ENCODE peak calls at places on chromosomes 2 and 18, in five cellular contexts. C, K, T, W and H are unnamed samples.

GRCh38 chr18:59861009-59861408 is 38.8 kb upstream of the PMAIP1 start:
- DNase-seq in C (no peak), K (peak), T (no peak), W (no peak), H (no peak)

GRCh38 chr2:231308631-231309414 is 86.7 kb upstream of the B3GNT7 start:
- DNase-seq in C (no peak), K (peak), T (no peak), W (no peak), H (no peak)

GRCh38 chr2:150994041-150994440 is 267.6 kb downstream of the RBM43 start:
- DNase-seq in C (no peak), K (peak), T (no peak), W (no peak), H (no peak)

GRCh38 chr2:225602205-225602604 is 202.7 kb downstream of the NYAP2 start:
- DNase-seq in C (no peak), K (no peak), T (no peak), W (no peak), H (peak)

GRCh38 chr18:48909721-48910120 is 41.0 kb downstream of the SMAD7 start:
- DNase-seq in C (no peak), K (no peak), T (no peak), W (no peak), H (no peak)

GRCh38 chr2:28269019-28269784 is 123.5 kb upstream of the FOSL2 start:
- DNase-seq in C (no peak), K (peak), T (peak), W (no peak), H (peak)

GRCh38 chr2:215847056-215847455 is 166.3 kb downstream of the MREG start:
- DNase-seq in C (no peak), K (no peak), T (no peak), W (no peak), H (no peak)

GRCh38 chr2:127104166-127104660 is 2.7 kb downstream of the BIN1 start:
- DNase-seq in C (no peak), K (no peak), T (no peak), W (no peak), H (no peak)

GRCh38 chr2:105473011-105473410 is 74.2 kb upstream of the FHL2 start:
- DNase-seq in C (no peak), K (no peak), T (no peak), W (no peak), H (no peak)

GRCh38 chr18:57980573-57981348 is 63.3 kb upstream of the NEDD4L start:
- DNase-seq in C (no peak), K (no peak), T (no peak), W (no peak), H (no peak)

GRCh38 chr2:239255643-239256042 is 145.2 kb downstream of the HDAC4 start:
- DNase-seq in C (no peak), K (no peak), T (no peak), W (no peak), H (no peak)

GRCh38 chr2:54394392-54394791 is 61.7 kb upstream of the SPTBN1 start:
- DNase-seq in C (no peak), K (no peak), T (no peak), W (no peak), H (no peak)

GRCh38 chr2:185780890-185781289 is 42.3 kb downstream of the FSIP2 start:
- DNase-seq in C (no peak), K (no peak), T (no peak), W (no peak), H (no peak)

GRCh38 chr2:118227698-118228508 is 139.6 kb downstream of the INSIG2 start:
- DNase-seq in C (no peak), K (no peak), T (no peak), W (no peak), H (no peak)

GRCh38 chr2:226118471-226119429 is 680.9 kb downstream of the IRS1 start:
- DNase-seq in C (no peak), K (peak), T (peak), W (no peak), H (no peak)

GRCh38 chr2:7924033-7924762 is 757.7 kb upstream of the ID2 start:
- DNase-seq in C (no peak), K (no peak), T (no peak), W (no peak), H (no peak)

GRCh38 chr2:47087051-47087450 is 68.1 kb downstream of the STPG4 start:
- DNase-seq in C (no peak), K (no peak), T (no peak), W (no peak), H (no peak)

GRCh38 chr2:205748660-205749059 is 66.4 kb downstream of the NRP2 start:
- DNase-seq in C (no peak), K (peak), T (no peak), W (no peak), H (no peak)

GRCh38 chr2:101151859-101152194 is 645 bp upstream of the TBC1D8 start:
- DNase-seq in C (no peak), K (no peak), T (no peak), W (no peak), H (no peak)

GRCh38 chr2:218961651-218962570 is 2.4 kb downstream of the CDK5R2 start:
- DNase-seq in C (no peak), K (no peak), T (no peak), W (no peak), H (peak)

GRCh38 chr2:16948073-16948472 is 282.4 kb upstream of the CYRIA start:
- DNase-seq in C (no peak), K (no peak), T (no peak), W (no peak), H (no peak)

GRCh38 chr2:192236136-192236535 is 41.4 kb upstream of the TMEFF2 start:
- DNase-seq in C (no peak), K (peak), T (no peak), W (no peak), H (no peak)

GRCh38 chr2:160910681-160911080 is 249.5 kb upstream of the TANK start:
- DNase-seq in C (no peak), K (peak), T (no peak), W (no peak), H (no peak)

GRCh38 chr18:50097702-50098101 is 97.2 kb downstream of the MYO5B start:
- DNase-seq in C (peak), K (no peak), T (no peak), W (no peak), H (no peak)

GRCh38 chr2:240872317-240873097 is 3.9 kb downstream of the AGXT start:
- DNase-seq in C (no peak), K (no peak), T (peak), W (no peak), H (no peak)

GRCh38 chr2:240869956-240870875 is 1.6 kb downstream of the AGXT start:
- DNase-seq in C (no peak), K (no peak), T (no peak), W (no peak), H (no peak)

GRCh38 chr2:240869109-240869955 is 708 bp downstream of the AGXT start:
- DNase-seq in C (no peak), K (no peak), T (no peak), W (no peak), H (no peak)

GRCh38 chr2:240873098-240873788 is 4.6 kb downstream of the AGXT start:
- DNase-seq in C (no peak), K (no peak), T (peak), W (no peak), H (no peak)

DNA sequence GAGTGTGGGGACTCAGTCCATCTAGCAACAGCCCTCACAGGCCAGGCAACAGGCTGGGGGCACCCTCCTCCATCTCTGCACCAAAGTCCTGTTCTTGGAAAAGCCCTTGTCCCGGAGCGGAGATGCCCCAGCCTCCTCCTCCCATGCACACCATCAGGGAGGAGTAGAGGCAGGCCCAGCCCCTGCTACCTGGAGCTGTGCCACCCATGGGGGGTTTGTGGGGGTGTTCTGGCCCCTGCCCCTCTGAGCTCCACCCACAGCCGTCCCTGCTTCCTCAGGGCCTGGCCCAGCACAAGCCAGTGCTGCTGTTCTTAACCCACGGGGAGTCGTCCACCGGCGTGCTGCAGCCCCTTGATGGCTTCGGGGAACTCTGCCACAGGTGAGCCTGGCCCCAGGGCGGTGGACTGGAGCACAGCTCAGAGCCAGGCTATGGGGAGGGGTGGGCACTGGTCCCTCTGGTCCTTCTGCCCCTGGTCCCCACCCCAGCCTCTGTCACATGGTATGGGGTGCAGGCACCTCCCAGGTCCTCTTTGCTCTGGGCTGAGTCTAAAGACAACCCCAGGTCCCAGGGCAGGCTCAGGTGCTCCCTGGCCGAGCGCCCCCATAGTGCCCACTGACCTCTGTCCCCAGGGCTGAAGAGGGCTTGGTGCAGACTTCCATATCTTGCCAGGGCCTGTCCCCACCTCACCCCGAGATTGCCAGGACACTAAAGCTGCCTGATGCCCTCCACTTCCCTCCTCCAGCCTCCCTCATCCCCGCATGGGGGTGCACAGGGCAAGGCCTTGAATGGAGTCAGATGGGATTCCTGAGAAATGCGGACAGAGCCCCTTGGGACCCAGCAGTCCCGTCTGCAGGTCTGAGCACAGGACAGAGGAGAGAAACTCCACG is 2.7 kb downstream of the AGXT start:
- DNase-seq in C (no peak), K (no peak), T (no peak), W (no peak), H (no peak)
- TF ChIP-seq POLR2A in C (no peak), K (no peak), T (no peak), W (no peak), H (no peak)

GRCh38 chr2:55419514-55420243 is at the start of gene CCDC88A:
- DNase-seq in C (peak), K (peak), T (peak), W (peak), H (peak)
- TF ChIP-seq POLR2A in C (peak), K (peak), T (peak), W (peak), H (peak)

GRCh38 chr2:33111002-33111446 is 164.3 kb downstream of the LTBP1 start:
- DNase-seq in C (no peak), K (peak), T (no peak), W (no peak), H (no peak)

GRCh38 chr2:33106115-33106514 is 159.4 kb downstream of the LTBP1 start:
- DNase-seq in C (no peak), K (no peak), T (no peak), W (no peak), H (no peak)

GRCh38 chr2:33107690-33108482 is 161.1 kb downstream of the LTBP1 start:
- DNase-seq in C (no peak), K (peak), T (no peak), W (no peak), H (no peak)

GRCh38 chr2:33110461-33110860 is 163.7 kb downstream of the LTBP1 start:
- DNase-seq in C (no peak), K (peak), T (no peak), W (no peak), H (no peak)

DNA sequence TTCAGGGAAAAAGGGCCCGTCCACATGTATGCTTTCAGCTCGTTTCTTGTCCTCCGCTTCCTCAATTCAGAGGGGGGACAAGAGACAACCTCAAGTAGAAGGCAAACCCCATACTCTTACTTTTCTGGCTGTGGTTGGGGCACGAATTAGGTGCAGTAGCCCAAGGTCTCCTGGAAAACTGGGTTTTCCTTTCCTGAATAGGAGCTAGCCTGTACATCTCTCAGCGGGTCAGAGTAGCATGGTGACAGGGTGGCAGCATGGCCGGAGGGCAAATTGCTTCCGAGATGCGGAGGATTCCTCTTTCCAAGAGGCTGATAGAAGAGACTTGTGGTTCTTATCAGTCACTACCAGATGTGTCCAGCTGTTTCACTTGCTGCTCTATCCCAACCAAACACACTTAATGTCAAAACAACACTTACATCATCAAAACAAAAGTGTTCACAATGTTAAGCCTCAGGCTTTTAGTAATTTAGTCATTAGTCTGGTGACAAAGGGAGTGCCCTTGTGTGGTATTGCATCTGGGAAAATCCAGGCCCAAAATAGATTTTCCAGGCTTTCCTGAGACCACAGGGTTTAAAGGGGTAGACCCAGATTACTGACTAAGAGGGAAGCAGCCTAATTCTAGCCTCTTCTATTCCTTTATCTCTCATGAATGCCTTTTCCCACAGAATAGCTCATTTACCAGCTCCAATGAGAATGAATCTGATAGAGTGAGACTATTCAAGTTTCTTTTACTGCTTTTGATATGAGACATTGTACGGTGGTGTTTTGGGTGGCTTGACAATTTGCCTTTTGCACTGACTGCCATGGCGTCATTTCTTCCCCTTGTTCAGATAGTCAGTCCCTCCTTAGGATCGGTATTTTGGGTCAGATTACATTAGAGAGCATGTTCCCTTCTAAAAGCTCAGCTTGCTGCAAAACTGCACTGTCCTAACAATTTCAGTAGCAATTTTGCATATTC is 162.0 kb downstream of the LTBP1 start:
- DNase-seq in C (no peak), K (peak), T (no peak), W (no peak), H (peak)
- TF ChIP-seq POLR2A in C (no peak), K (no peak), T (no peak), W (no peak), H (no peak)

GRCh38 chr18:26551217-26551708 is 2.9 kb upstream of the KCTD1 start:
- DNase-seq in C (no peak), K (no peak), T (no peak), W (no peak), H (no peak)

GRCh38 chr18:26549103-26549485 is 741 bp upstream of the KCTD1 start:
- DNase-seq in C (no peak), K (peak), T (no peak), W (peak), H (no peak)

GRCh38 chr18:26548144-26549102 is at the start of gene KCTD1:
- DNase-seq in C (peak), K (peak), T (peak), W (peak), H (no peak)

GRCh38 chr18:26547302-26548143 is 830 bp downstream of the KCTD1 start:
- DNase-seq in C (peak), K (peak), T (peak), W (peak), H (no peak)

GRCh38 chr18:26549486-26550435 is 1.4 kb upstream of the KCTD1 start:
- DNase-seq in C (peak), K (peak), T (peak), W (peak), H (no peak)
- TF ChIP-seq POLR2A in C (peak), K (no peak), T (no peak), W (no peak), H (no peak)

GRCh38 chr2:11744631-11745394 is 1.6 kb upstream of the LPIN1 start:
- DNase-seq in C (no peak), K (peak), T (no peak), W (no peak), H (peak)

GRCh38 chr2:11746807-11747459 is 501 bp downstream of the LPIN1 start:
- DNase-seq in C (peak), K (peak), T (no peak), W (no peak), H (no peak)

GRCh38 chr2:11748018-11748860 is 1.8 kb downstream of the LPIN1 start:
- DNase-seq in C (no peak), K (no peak), T (no peak), W (no peak), H (peak)

GRCh38 chr2:11745613-11746375 is 638 bp upstream of the LPIN1 start:
- DNase-seq in C (no peak), K (no peak), T (no peak), W (no peak), H (no peak)

GRCh38 chr2:11746376-11746806 is at the start of gene LPIN1:
- DNase-seq in C (peak), K (peak), T (peak), W (peak), H (peak)
- TF ChIP-seq POLR2A in C (peak), K (peak), T (peak), W (peak), H (no peak)

GRCh38 chr2:142961202-142961601 is 83.7 kb downstream of the KYNU start:
- DNase-seq in C (no peak), K (no peak), T (no peak), W (no peak), H (no peak)

GRCh38 chr2:142966281-142966680 is 88.8 kb downstream of the KYNU start:
- DNase-seq in C (no peak), K (peak), T (no peak), W (no peak), H (no peak)

GRCh38 chr2:142965464-142965863 is 88.0 kb downstream of the KYNU start:
- DNase-seq in C (no peak), K (peak), T (no peak), W (no peak), H (no peak)

DNA sequence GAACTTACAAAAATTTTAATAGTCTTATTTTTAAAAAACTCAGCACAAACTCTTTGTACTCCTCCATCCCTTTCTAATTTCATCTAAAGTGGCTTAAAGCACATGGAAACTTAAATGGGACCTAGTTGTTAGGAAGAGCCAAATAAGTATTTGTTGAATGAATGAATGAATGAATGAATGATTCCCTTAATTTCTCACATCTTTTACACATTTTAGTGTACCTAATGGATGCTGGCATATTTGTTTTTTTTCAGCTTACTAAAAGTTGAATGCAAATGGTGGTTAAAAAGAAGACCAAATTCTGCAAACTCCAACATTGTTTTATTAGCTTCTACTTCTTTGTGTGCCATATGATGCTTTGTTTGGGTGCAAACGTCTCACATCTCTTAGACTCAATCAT is 89.6 kb downstream of the KYNU start:
- DNase-seq in C (no peak), K (no peak), T (no peak), W (no peak), H (no peak)
- TF ChIP-seq POLR2A in C (no peak), K (no peak), T (no peak), W (no peak), H (no peak)

GRCh38 chr2:85852979-85853498 is 35.8 kb downstream of the ST3GAL5 start:
- DNase-seq in C (no peak), K (no peak), T (no peak), W (no peak), H (no peak)

GRCh38 chr2:85852078-85852790 is 36.6 kb downstream of the ST3GAL5 start:
- DNase-seq in C (no peak), K (no peak), T (no peak), W (no peak), H (no peak)

GRCh38 chr2:85854897-85855296 is 33.9 kb downstream of the ST3GAL5 start:
- DNase-seq in C (no peak), K (no peak), T (no peak), W (no peak), H (no peak)

GRCh38 chr2:85854166-85854509 is 34.7 kb downstream of the ST3GAL5 start:
- DNase-seq in C (no peak), K (no peak), T (no peak), W (no peak), H (no peak)

GRCh38 chr2:85853499-85854165 is 35.2 kb downstream of the ST3GAL5 start:
- DNase-seq in C (no peak), K (no peak), T (no peak), W (no peak), H (no peak)
- TF ChIP-seq POLR2A in C (no peak), K (no peak), T (no peak), W (no peak), H (no peak)

GRCh38 chr2:11155326-11156059 is at the start of gene SLC66A3:
- DNase-seq in C (no peak), K (peak), T (no peak), W (no peak), H (peak)
- TF ChIP-seq POLR2A in C (peak), K (peak), T (peak), W (no peak), H (peak)